ENCODE peak calls at places on chromosomes 12 and 14, in four cellular contexts. A is HepG2, D is K562, K is GM12878. S is an unnamed sample.

GRCh38 chr14:44149597-44149996 is 357.5 kb downstream of the FSCB start:
- DNase-seq in A (peak), D (no peak), K (no peak), S (peak)

GRCh38 chr12:22684526-22685118 is 59.7 kb downstream of the ETNK1 start:
- DNase-seq in A (peak), D (peak), K (peak), S (peak)

GRCh38 chr14:81273521-81273920 is 52.8 kb upstream of the GTF2A1 start:
- DNase-seq in A (no peak), D (no peak), K (no peak), S (no peak)

GRCh38 chr12:69401940-69402339 is 42.4 kb downstream of the YEATS4 start:
- DNase-seq in A (no peak), D (no peak), K (no peak), S (no peak)

GRCh38 chr14:96122496-96122895 is 82.1 kb upstream of the BDKRB2 start:
- DNase-seq in A (no peak), D (no peak), K (no peak), S (no peak)

GRCh38 chr12:47781479-47782371 is 8.7 kb downstream of the SLC48A1 start:
- DNase-seq in A (no peak), D (no peak), K (no peak), S (no peak)

GRCh38 chr12:124475295-124476010 is 92.0 kb downstream of the NCOR2 start:
- DNase-seq in A (no peak), D (no peak), K (no peak), S (no peak)

GRCh38 chr12:108814462-108815211 is 42.7 kb downstream of the SSH1 start:
- DNase-seq in A (no peak), D (no peak), K (no peak), S (no peak)

GRCh38 chr12:131108171-131108955 is 154.7 kb downstream of the ADGRD1 start:
- DNase-seq in A (no peak), D (peak), K (no peak), S (no peak)

GRCh38 chr12:67519824-67520433 is 128.6 kb upstream of the DYRK2 start:
- DNase-seq in A (no peak), D (no peak), K (no peak), S (no peak)

GRCh38 chr12:115203661-115204060 is 519.7 kb upstream of the TBX3 start:
- DNase-seq in A (no peak), D (no peak), K (no peak), S (no peak)

GRCh38 chr12:103379670-103380069 is 116.1 kb downstream of the C12orf42 start:
- DNase-seq in A (no peak), D (no peak), K (no peak), S (no peak)

GRCh38 chr12:50820177-50820576 is 22.5 kb upstream of the TMPRSS12 start:
- DNase-seq in A (no peak), D (no peak), K (no peak), S (no peak)

GRCh38 chr14:32595496-32595895 is 266.4 kb downstream of the AKAP6 start:
- DNase-seq in A (no peak), D (no peak), K (no peak), S (no peak)

GRCh38 chr12:124461851-124462623 is 105.4 kb downstream of the NCOR2 start:
- DNase-seq in A (no peak), D (no peak), K (no peak), S (no peak)

GRCh38 chr14:73758392-73759182 is 44.4 kb upstream of the PNMA1 start:
- DNase-seq in A (peak), D (peak), K (no peak), S (peak)

GRCh38 chr12:52010152-52010622 is 3.4 kb downstream of the TAMALIN start:
- DNase-seq in A (peak), D (peak), K (no peak), S (peak)

GRCh38 chr14:79294506-79294905 is 916.8 kb downstream of the DIO2 start:
- DNase-seq in A (no peak), D (no peak), K (no peak), S (no peak)

GRCh38 chr12:21248679-21249078 is 86.0 kb downstream of the SLCO1A2 start:
- DNase-seq in A (no peak), D (no peak), K (no peak), S (no peak)

GRCh38 chr12:28574746-28575592 is 384.7 kb downstream of the CCDC91 start:
- DNase-seq in A (no peak), D (no peak), K (no peak), S (no peak)

GRCh38 chr14:83470466-83470865 is 1936.8 kb upstream of the SEL1L start:
- DNase-seq in A (no peak), D (no peak), K (no peak), S (no peak)

GRCh38 chr14:51185180-51185579 is 54.9 kb upstream of the TMX1 start:
- DNase-seq in A (no peak), D (no peak), K (no peak), S (no peak)

GRCh38 chr14:75295061-75295461 is 16.4 kb downstream of the FOS start:
- DNase-seq in A (no peak), D (peak), K (no peak), S (peak)

GRCh38 chr14:20606190-20606901 is 15.2 kb upstream of the RNASE12 start:
- DNase-seq in A (peak), D (no peak), K (no peak), S (peak)

GRCh38 chr12:59084758-59085383 is 164.6 kb upstream of the LRIG3 start:
- DNase-seq in A (no peak), D (no peak), K (no peak), S (peak)

GRCh38 chr14:75454963-75455546 is 27.2 kb downstream of the JDP2 start:
- DNase-seq in A (peak), D (peak), K (no peak), S (no peak)

GRCh38 chr12:40181490-40181889 is 43.3 kb upstream of the LRRK2 start:
- DNase-seq in A (no peak), D (no peak), K (no peak), S (no peak)

GRCh38 chr12:94761559-94761958 is 111.2 kb upstream of the TMCC3 start:
- DNase-seq in A (peak), D (no peak), K (no peak), S (no peak)

GRCh38 chr12:79252358-79253075 is 387.9 kb downstream of the SYT1 start:
- DNase-seq in A (no peak), D (no peak), K (no peak), S (no peak)

GRCh38 chr14:57498659-57499058 is 5.0 kb upstream of the CCDC198 start:
- DNase-seq in A (no peak), D (no peak), K (no peak), S (no peak)

GRCh38 chr14:68358978-68359861 is 433.6 kb downstream of the ZFP36L1 start:
- DNase-seq in A (no peak), D (no peak), K (no peak), S (no peak)

GRCh38 chr14:35818346-35819115 is 7.6 kb upstream of the BRMS1L start:
- DNase-seq in A (peak), D (peak), K (no peak), S (peak)

GRCh38 chr12:113895176-113895575 is 70.9 kb downstream of the RBM19 start:
- DNase-seq in A (no peak), D (no peak), K (no peak), S (no peak)

GRCh38 chr12:1799068-1799881 is 21.1 kb upstream of the LRTM2 start:
- DNase-seq in A (no peak), D (no peak), K (no peak), S (no peak)

GRCh38 chr12:132638541-132639408 is 20.2 kb downstream of the P2RX2 start:
- DNase-seq in A (peak), D (peak), K (no peak), S (peak)

GRCh38 chr14:58882577-58883018 is 244.8 kb downstream of the DACT1 start:
- DNase-seq in A (no peak), D (no peak), K (no peak), S (peak)

GRCh38 chr12:57235012-57235727 is 5.7 kb downstream of the SHMT2 start:
- DNase-seq in A (peak), D (peak), K (no peak), S (no peak)
- TF ChIP-seq FOXK2 in A (no peak), D (no peak), K (no peak), S (no peak)

GRCh38 chr12:54759751-54760150 is 94.6 kb upstream of the MUCL1 start:
- DNase-seq in A (peak), D (no peak), K (peak), S (peak)
- TF ChIP-seq TARDBP in A (no peak), D (no peak), K (no peak), S (no peak)

DNA sequence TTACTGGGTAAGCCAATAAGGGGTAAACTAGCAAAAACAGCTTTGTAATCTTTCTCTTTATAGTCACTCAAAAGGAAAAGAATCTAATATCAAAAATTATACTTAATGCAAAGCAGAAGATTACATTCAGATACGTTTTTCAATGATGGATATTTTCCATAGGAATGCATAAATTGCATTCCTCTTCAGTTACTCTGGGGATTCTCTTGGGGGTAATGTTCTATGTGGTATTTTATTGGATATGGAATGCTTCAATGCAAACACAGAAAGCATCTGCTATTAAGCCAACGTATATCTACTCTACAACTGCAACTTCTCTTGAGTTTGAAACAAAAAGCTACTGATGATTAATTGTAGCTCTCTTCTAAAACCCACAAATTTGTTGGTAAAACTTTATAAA is 106.0 kb downstream of the SLC41A2 start:
- DNase-seq in A (no peak), D (no peak), K (no peak), S (no peak)
- TF ChIP-seq FOXM1 in A (no peak), D (no peak), K (no peak), S (no peak)

GRCh38 chr12:127779301-127780045 is 487.5 kb upstream of the TMEM132C start:
- DNase-seq in A (no peak), D (no peak), K (no peak), S (no peak)

GRCh38 chr12:127774828-127775227 is 492.1 kb upstream of the TMEM132C start:
- DNase-seq in A (no peak), D (no peak), K (no peak), S (no peak)

GRCh38 chr12:127767631-127768030 is 499.3 kb upstream of the TMEM132C start:
- DNase-seq in A (no peak), D (no peak), K (no peak), S (no peak)

GRCh38 chr12:127770123-127770522 is 496.8 kb upstream of the TMEM132C start:
- DNase-seq in A (no peak), D (no peak), K (no peak), S (no peak)

DNA sequence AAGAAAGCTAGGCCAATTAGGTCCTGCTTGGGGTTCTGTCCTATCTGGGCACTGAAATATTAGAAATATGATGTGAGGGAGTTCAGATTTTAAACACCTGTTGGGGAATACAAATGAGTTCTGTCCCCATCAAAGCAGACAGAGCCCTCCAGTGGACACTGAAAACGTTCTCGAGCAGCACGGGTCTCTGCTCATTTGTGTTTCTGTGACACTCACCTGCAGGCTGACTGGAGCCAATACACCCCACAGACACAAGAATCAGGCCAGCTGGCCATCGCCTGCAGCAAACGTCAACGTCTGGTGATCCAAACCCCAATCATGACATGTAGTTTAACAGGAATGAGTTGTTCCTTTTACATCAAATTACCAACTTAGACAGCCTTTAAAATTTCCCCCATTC is 493.4 kb upstream of the TMEM132C start:
- DNase-seq in A (peak), D (no peak), K (no peak), S (peak)
- TF ChIP-seq FOXK2 in A (no peak), D (no peak), K (no peak), S (no peak)

GRCh38 chr14:55609681-55610080 is 29.7 kb downstream of the KTN1 start:
- DNase-seq in A (peak), D (no peak), K (no peak), S (no peak)
- TF ChIP-seq TARDBP in A (no peak), D (no peak), K (no peak), S (no peak)

GRCh38 chr12:110901401-110901800 is 19.0 kb downstream of the MYL2 start:
- DNase-seq in A (peak), D (no peak), K (no peak), S (no peak)
- TF ChIP-seq FOXM1 in A (no peak), D (no peak), K (no peak), S (no peak)

GRCh38 chr14:89351958-89352404 is 65.1 kb downstream of the FOXN3 start:
- DNase-seq in A (peak), D (no peak), K (no peak), S (no peak)
- TF ChIP-seq FOXK2 in A (no peak), D (no peak), K (no peak), S (no peak)

DNA sequence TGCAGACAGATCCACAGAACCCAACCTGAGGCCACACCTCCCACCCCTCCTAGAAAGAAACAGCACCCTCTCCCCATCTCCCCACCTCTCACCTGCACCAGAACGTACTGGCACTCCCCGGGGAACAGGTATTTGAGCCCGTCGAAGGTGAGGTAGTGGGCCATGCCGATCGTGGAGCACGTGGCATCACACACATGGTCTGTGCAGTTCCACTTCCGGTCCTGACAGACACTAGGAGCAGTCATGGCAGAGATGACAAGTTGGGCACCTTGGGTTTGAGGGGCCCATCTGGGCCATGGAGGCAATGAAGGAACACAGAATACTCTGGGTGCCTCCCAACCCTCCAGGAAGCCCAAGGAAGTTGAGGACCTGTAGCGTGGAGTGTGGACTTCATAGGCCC is 89.5 kb upstream of the ANO2 start:
- DNase-seq in A (no peak), D (no peak), K (no peak), S (no peak)
- TF ChIP-seq TARDBP in A (no peak), D (no peak), K (no peak), S (no peak)

GRCh38 chr12:54562720-54563356 is 13.4 kb downstream of the PDE1B start:
- DNase-seq in A (no peak), D (no peak), K (no peak), S (no peak)
- TF ChIP-seq FOXM1 in A (no peak), D (no peak), K (no peak), S (no peak)

DNA sequence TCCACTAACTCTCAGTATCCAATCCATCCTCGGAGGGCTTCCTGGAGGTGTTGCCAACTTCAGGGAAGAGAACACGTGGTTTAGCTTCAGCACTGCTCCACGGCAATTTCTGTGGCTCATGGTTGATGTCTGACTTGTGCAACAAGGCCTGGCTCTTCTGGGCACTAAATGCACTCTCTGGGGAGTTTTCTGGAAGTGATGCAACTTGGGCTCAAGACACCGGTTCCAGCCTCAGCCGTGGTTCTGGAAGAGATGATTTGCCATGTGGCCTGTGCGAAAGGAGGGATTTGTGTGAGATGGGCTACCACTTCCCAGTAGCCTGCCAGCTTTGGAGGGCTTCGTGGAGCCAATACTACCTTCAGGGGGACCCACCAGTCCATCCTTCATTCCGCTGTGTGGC is 118.6 kb upstream of the RTL1 start:
- DNase-seq in A (no peak), D (no peak), K (no peak), S (no peak)
- TF ChIP-seq FOXK2 in A (no peak), D (no peak), K (no peak), S (no peak)

S was measured in HEK293T.